ENCODE peak calls at places on chromosomes 11 and 22, in seven cellular contexts. T is upper lobe of left lung; Z is endothelial cell of umbilical vein; G is CD8-positive, alpha-beta memory T cell; I is A549; C is Karpas-422; M is effector memory CD4-positive, alpha-beta T cell. E is an unnamed sample. For H3K4me1, the result is how much of the 10 kb centered on the place peaks cover.

GRCh38 chr22:41288245-41288946 is 2.4 kb upstream of the RANGAP1 start:
- DNase-seq in I (peak), Z (peak), C (no peak), T (no peak), G (no peak), M (no peak), E (no peak)

GRCh38 chr11:6631356-6631890 is 12.2 kb upstream of the TPP1 start:
- DNase-seq in G (peak), C (no peak), Z (no peak), I (no peak), M (no peak), T (peak), E (no peak)

GRCh38 chr22:25741692-25742626 is at the start of gene MYO18B:
- DNase-seq in M (no peak), Z (no peak), I (no peak), T (no peak), C (no peak), G (no peak), E (peak)

GRCh38 chr11:121648306-121648705 is 195.5 kb upstream of the SORL1-AS1 start:
- DNase-seq in I (no peak), Z (no peak), T (no peak), G (no peak), C (no peak), M (no peak), E (no peak)

GRCh38 chr22:43198126-43198525 is 11.2 kb upstream of the TTLL12 start:
- DNase-seq in M (no peak), G (no peak), I (no peak), Z (no peak), C (no peak), T (no peak), E (no peak)

GRCh38 chr22:48672387-48672786 is 1155.3 kb downstream of the BRD1 start:
- DNase-seq in I (no peak), Z (no peak), C (no peak), G (no peak), T (no peak), M (no peak), E (no peak)

GRCh38 chr11:31958086-31958735 is 132.7 kb upstream of the RCN1 start:
- DNase-seq in C (peak), G (peak), T (peak), I (peak), M (no peak), Z (peak), E (no peak)

GRCh38 chr11:86062719-86063118 is 6.2 kb downstream of the PICALM start:
- DNase-seq in G (no peak), Z (peak), M (no peak), T (no peak), C (no peak), I (no peak), E (no peak)

GRCh38 chr11:70078796-70079616 is 889 bp downstream of the ANO1 start:
- DNase-seq in I (no peak), M (no peak), T (no peak), Z (no peak), C (no peak), G (no peak), E (no peak)

GRCh38 chr11:64250875-64251721 is at the start of gene PLCB3:
- DNase-seq in M (peak), C (peak), I (no peak), Z (peak), G (peak), T (peak), E (no peak)

GRCh38 chr11:17401841-17402240 is 13.4 kb upstream of the KCNJ11 start:
- DNase-seq in I (no peak), T (no peak), M (no peak), C (no peak), G (no peak), Z (no peak), E (no peak)

GRCh38 chr11:2778630-2779498 is 79.1 kb upstream of the KCNQ1OT1 start:
- DNase-seq in M (no peak), T (peak), C (no peak), Z (peak), I (peak), G (peak), E (peak)

GRCh38 chr11:33735166-33735425 is 1.1 kb downstream of the CD59 start:
- DNase-seq in C (no peak), Z (no peak), T (no peak), I (no peak), G (no peak), M (no peak), E (no peak)

GRCh38 chr22:29617922-29618629 is 14.6 kb downstream of the NF2 start:
- DNase-seq in G (no peak), Z (no peak), C (no peak), M (no peak), T (no peak), I (no peak), E (no peak)

GRCh38 chr22:19757140-19757984 is 3.2 kb upstream of the TBX1 start:
- DNase-seq in C (peak), I (no peak), T (peak), Z (no peak), G (no peak), M (no peak), E (no peak)

GRCh38 chr22:46421272-46421671 is 85.8 kb downstream of the TRMU start:
- DNase-seq in Z (no peak), T (peak), C (no peak), G (peak), M (no peak), I (no peak), E (no peak)

GRCh38 chr11:31815743-31816466 is 4.8 kb upstream of the PAX6 start:
- DNase-seq in M (no peak), C (no peak), G (no peak), I (no peak), T (peak), Z (no peak), E (no peak)

GRCh38 chr22:19448739-19449421 is 1.4 kb upstream of the C22orf39 start:
- DNase-seq in T (no peak), C (peak), I (no peak), M (no peak), Z (no peak), G (no peak), E (no peak)

GRCh38 chr11:34549271-34549670 is 35.7 kb upstream of the ELF5 start:
- DNase-seq in T (no peak), I (no peak), Z (no peak), M (no peak), C (peak), G (no peak), E (no peak)

GRCh38 chr11:118998822-118999221 is 884 bp downstream of the CENATAC start:
- DNase-seq in M (no peak), T (no peak), I (peak), C (no peak), Z (peak), G (no peak), E (no peak)

GRCh38 chr22:31846161-31847115 is 92.6 kb downstream of the DEPDC5 start:
- DNase-seq in C (peak), M (no peak), T (no peak), I (peak), G (no peak), Z (no peak), E (no peak)

GRCh38 chr11:110311783-110312578 is 15.6 kb upstream of the RDX start:
- DNase-seq in T (no peak), G (no peak), I (peak), C (no peak), Z (peak), M (no peak), E (no peak)

GRCh38 chr11:8794677-8795103 is 112.1 kb downstream of the RPL27A start:
- DNase-seq in I (peak), C (no peak), M (no peak), G (no peak), Z (no peak), T (no peak), E (no peak)

GRCh38 chr22:30718491-30718890 is 23.8 kb downstream of the OSBP2 start:
- DNase-seq in T (no peak), Z (no peak), I (no peak), C (no peak), M (no peak), G (no peak), E (no peak)

GRCh38 chr22:46035742-46036557 is 59.0 kb upstream of the WNT7B start:
- DNase-seq in C (peak), T (peak), Z (peak), G (peak), M (peak), I (peak), E (peak)

GRCh38 chr11:6438979-6439571 is 1.7 kb downstream of the HPX start:
- DNase-seq in I (peak), M (no peak), Z (peak), G (no peak), T (no peak), C (peak), E (no peak)

GRCh38 chr22:44387486-44387885 is 74.7 kb upstream of the SHISAL1 start:
- DNase-seq in M (no peak), G (peak), T (no peak), C (no peak), I (no peak), Z (no peak), E (no peak)

GRCh38 chr11:95884364-95884763 is 39.5 kb downstream of the MTMR2 start:
- DNase-seq in M (no peak), I (no peak), C (no peak), G (no peak), Z (peak), T (no peak), E (no peak)

GRCh38 chr11:69007978-69008381 is 5.1 kb downstream of the MRGPRF start:
- DNase-seq in I (peak), M (no peak), T (no peak), C (no peak), G (no peak), Z (no peak), E (no peak)

GRCh38 chr11:131909426-131910200 is 539.2 kb downstream of the NTM start:
- DNase-seq in M (no peak), Z (no peak), C (no peak), G (no peak), T (no peak), I (no peak), E (no peak)

GRCh38 chr22:32416556-32417085 is 4.6 kb upstream of the RTCB start:
- DNase-seq in G (no peak), C (no peak), Z (no peak), T (no peak), I (no peak), M (no peak), E (no peak)

GRCh38 chr11:32334822-32335221 is 100.5 kb downstream of the WT1 start:
- DNase-seq in Z (no peak), M (no peak), G (no peak), I (peak), C (peak), T (no peak), E (no peak)

GRCh38 chr22:27537481-27537891 is 264.1 kb downstream of the MN1 start:
- DNase-seq in M (no peak), G (no peak), T (peak), Z (peak), C (no peak), I (no peak), E (no peak)

GRCh38 chr22:21861290-21861848 is 6.1 kb downstream of the MAPK1 start:
- DNase-seq in Z (no peak), G (no peak), I (no peak), C (no peak), T (no peak), M (no peak), E (no peak)

GRCh38 chr11:107042748-107043147 is 24.5 kb upstream of the GUCY1A2 start:
- DNase-seq in Z (no peak), I (no peak), T (no peak), M (no peak), G (no peak), C (no peak), E (no peak)

GRCh38 chr11:21037836-21038235 is 368.4 kb downstream of the NELL1 start:
- DNase-seq in G (no peak), T (no peak), C (no peak), Z (no peak), M (no peak), I (no peak), E (no peak)

GRCh38 chr11:134223066-134223465 is 701 bp downstream of the NCAPD3 start:
- DNase-seq in M (no peak), Z (peak), G (no peak), T (no peak), I (peak), C (no peak), E (no peak)

GRCh38 chr22:36464715-36465231 is 16.7 kb downstream of the TXN2 start:
- DNase-seq in I (no peak), G (no peak), T (peak), C (no peak), M (no peak), Z (no peak), E (no peak)
- H3K4me1 ChIP-seq in I (half or more), G (under half), T (half or more), C (under half), M (under half), Z (half or more), E (half or more)

GRCh38 chr11:11843233-11843632 is 1.5 kb downstream of the USP47 start:
- DNase-seq in T (no peak), C (peak), G (no peak), Z (peak), M (no peak), I (peak), E (no peak)

GRCh38 chr11:11845066-11845465 is 3.3 kb downstream of the USP47 start:
- DNase-seq in M (no peak), Z (no peak), C (no peak), T (no peak), G (no peak), I (no peak), E (no peak)

GRCh38 chr11:11845551-11845950 is 3.8 kb downstream of the USP47 start:
- DNase-seq in Z (no peak), C (no peak), I (no peak), T (no peak), M (no peak), G (no peak), E (no peak)

GRCh38 chr11:11843642-11844041 is 1.9 kb downstream of the USP47 start:
- DNase-seq in G (no peak), M (no peak), C (no peak), Z (peak), T (no peak), I (no peak), E (no peak)

DNA sequence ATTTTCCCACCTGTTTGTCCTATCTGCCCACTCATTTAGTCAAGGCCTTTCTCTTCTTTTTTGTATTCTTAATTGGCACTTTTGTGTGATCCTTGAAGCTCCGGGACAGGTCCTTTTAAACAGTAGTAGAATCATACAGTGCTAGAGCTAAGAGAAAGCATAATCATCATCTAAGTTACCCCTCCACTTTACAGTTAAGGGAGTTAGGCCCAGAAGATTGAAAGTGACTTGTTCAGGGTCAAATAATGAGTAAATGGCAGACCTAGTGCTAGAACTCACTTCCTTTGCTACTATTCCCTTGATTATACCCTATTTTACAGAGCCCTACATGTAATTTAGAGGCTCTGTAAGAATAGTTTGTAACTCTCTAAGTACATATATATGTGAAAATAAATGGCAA is 2.5 kb downstream of the USP47 start:
- DNase-seq in M (no peak), I (no peak), G (no peak), T (no peak), Z (no peak), C (no peak), E (no peak)
- H3K4me3 ChIP-seq in M (peak), I (no peak), G (peak), T (no peak), Z (no peak), C (peak), E (peak)

DNA sequence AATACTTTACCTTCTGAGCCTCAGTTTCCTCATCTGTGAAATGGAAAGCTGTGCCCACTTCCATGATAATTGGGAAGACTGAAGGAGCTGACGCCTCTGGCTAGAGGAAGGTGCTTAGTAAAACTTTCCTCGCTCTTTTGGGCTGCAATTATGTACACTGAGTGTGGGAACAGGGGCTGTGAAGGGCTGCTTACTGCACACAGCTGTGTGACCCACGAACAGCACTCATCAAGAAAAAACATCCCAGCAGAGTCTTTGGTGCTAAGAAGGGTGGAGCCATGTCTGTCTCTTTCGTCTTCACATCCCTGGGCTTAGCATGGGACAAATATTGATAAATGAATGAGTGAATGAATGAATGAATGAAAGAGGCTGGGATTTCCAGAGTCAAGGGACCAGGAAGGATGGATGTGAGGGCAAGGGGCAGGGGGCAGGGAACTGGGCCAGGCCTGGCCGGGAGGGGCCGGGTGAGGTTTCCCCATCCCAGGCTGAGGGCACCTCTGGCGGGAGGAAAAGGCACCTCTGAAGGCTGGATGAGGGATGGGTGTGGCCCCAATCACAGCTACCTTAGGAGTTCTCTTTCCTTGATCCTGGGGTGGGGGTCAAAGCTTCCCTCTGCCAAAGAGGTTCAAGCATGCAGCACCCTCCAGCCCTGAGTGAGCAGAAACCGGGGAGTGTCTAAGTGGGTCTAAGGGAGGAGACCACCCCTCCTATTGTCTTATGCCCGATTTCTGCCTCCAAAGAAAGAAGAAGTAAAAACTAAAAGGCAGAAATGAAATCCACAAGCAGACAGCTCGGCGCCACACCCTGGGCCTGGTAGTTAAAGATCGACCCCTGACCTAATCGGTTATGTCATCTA is 9.2 kb upstream of the CD5 start:
- DNase-seq in I (no peak), G (no peak), C (no peak), M (no peak), T (no peak), Z (no peak), E (no peak)
- H3K27ac ChIP-seq in I (no peak), G (no peak), C (no peak), M (peak), T (no peak), Z (no peak), E (no peak)

GRCh38 chr11:66639066-66639813 is 737 bp downstream of the RBM4 start:
- DNase-seq in Z (peak), I (peak), M (no peak), T (no peak), G (no peak), C (peak), E (no peak)

GRCh38 chr11:66641834-66642233 is 3.3 kb downstream of the RBM4 start:
- DNase-seq in M (no peak), T (no peak), C (no peak), G (no peak), Z (no peak), I (no peak), E (no peak)

GRCh38 chr11:66638177-66639065 is at the start of gene RBM4:
- DNase-seq in G (peak), C (peak), I (peak), M (peak), Z (peak), T (peak), E (peak)

GRCh38 chr11:66646875-66647274 is 8.4 kb downstream of the RBM4 start:
- DNase-seq in Z (no peak), M (no peak), G (no peak), C (no peak), T (no peak), I (no peak), E (no peak)

GRCh38 chr11:66643745-66644437 is 5.4 kb downstream of the RBM4 start:
- DNase-seq in T (peak), Z (no peak), C (no peak), G (no peak), I (no peak), M (no peak), E (no peak)
- H3K4me1 ChIP-seq in T (half or more), Z (under half), C (under half), G (half or more), I (under half), M (under half), E (half or more)

DNA sequence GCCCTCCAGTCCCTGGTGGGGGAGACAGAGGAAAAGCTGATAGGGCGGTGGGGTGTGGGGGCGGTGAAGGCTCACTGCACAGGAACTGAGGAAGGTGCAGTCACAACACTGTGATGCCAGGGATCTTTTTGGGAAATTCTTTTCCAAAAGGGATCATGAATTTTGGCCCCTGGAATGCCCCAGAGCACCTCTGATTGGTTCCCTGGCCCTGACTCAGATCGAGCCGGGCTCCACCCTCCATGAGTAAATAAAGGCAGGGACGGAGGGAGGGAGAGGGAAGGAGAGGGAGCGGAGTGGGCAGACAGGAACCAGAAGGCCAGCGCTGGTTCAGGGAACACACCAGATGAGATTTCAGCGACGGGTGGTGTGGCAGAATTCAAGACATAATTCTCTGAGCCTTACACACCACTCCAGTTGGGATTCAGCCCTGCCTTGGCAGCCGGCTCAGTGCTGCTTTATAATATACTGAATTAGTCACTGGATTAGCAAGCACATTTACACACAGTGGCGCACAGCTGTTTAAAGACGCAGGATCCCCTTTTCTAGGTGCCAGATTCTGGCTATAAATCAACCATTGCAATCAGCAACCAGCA is 80.3 kb downstream of the ETS1 start:
- DNase-seq in Z (peak), G (no peak), C (no peak), T (no peak), I (peak), M (peak), E (peak)
- H3K4me3 ChIP-seq in Z (peak), G (peak), C (no peak), T (no peak), I (peak), M (peak), E (peak)

E was measured in thoracic aorta.